ENCODE peak calls at places on chromosomes 4 and X, in nine cellular contexts. R is neural progenitor cell, M is IMR-90, Z is DND-41, Y is GM23248, P is neuronal stem cell, O is astrocyte, I is K562, S is NT2/D1. E is an unnamed sample.
A peak's percentile ranks its signal among the peaks of the same experiment; 100 is the strongest.

GRCh38 chrX:28408017-28408723 is 179.1 kb upstream of the IL1RAPL1 start:
- DNase-seq in R (no peak), M (no peak), P (no peak), Z (no peak), Y (no peak), O (no peak), S (no peak), I (no peak), E (no peak)

GRCh38 chr4:128528177-128528576 is 240.6 kb upstream of the PGRMC2 start:
- DNase-seq in M (no peak), Z (no peak), I (no peak), O (no peak), Y (peak; percentile 13), S (no peak), P (no peak), R (no peak), E (peak; percentile 15)

GRCh38 chr4:52572936-52573485 is 86.1 kb downstream of the USP46 start:
- DNase-seq in P (no peak), I (no peak), R (no peak), Z (no peak), O (peak; percentile 85), S (no peak), Y (peak; percentile 80), M (peak; percentile 90), E (peak; percentile 66)

GRCh38 chr4:89109841-89110540 is 1.3 kb upstream of the TIGD2 start:
- DNase-seq in P (no peak), I (no peak), Z (no peak), S (no peak), R (peak; percentile 12), O (no peak), M (no peak), Y (peak; percentile 12), E (peak; percentile 54)

GRCh38 chr4:3308691-3309090 is 15.9 kb downstream of the RGS12 start:
- DNase-seq in Y (no peak), O (no peak), Z (no peak), M (no peak), R (no peak), S (no peak), I (no peak), P (no peak), E (no peak)

GRCh38 chr4:124203613-124204284 is 508.8 kb downstream of the ANKRD50 start:
- DNase-seq in Y (peak; percentile 61), I (no peak), M (peak; percentile 85), Z (no peak), O (peak; percentile 92), P (no peak), R (no peak), S (no peak), E (no peak)

GRCh38 chr4:183610033-183610432 is 49.0 kb downstream of the RWDD4 start:
- DNase-seq in M (peak; percentile 35), O (peak; percentile 22), Z (no peak), Y (no peak), P (no peak), I (peak; percentile 52), R (no peak), S (no peak), E (no peak)

GRCh38 chr4:176638992-176639391 is 153.7 kb downstream of the VEGFC start:
- DNase-seq in Y (peak; percentile 52), O (no peak), P (no peak), S (no peak), Z (no peak), M (peak; percentile 23), I (no peak), R (no peak), E (no peak)

GRCh38 chr4:14646831-14647230 is 355.4 kb upstream of the CPEB2 start:
- DNase-seq in O (peak; percentile 40), S (no peak), I (no peak), P (no peak), Y (no peak), M (no peak), Z (no peak), R (no peak), E (no peak)

GRCh38 chrX:154308108-154308946 is 12.7 kb downstream of the TKTL1 start:
- DNase-seq in Z (peak; percentile 77), R (peak; percentile 67), Y (peak; percentile 40), I (peak; percentile 78), O (no peak), M (peak; percentile 10), P (peak; percentile 36), S (peak; percentile 39), E (peak; percentile 60)

GRCh38 chrX:22081475-22082092 is 49.5 kb downstream of the PHEX start:
- DNase-seq in O (peak; percentile 16), S (peak; percentile 43), Z (peak; percentile 11), M (peak; percentile 63), R (peak; percentile 67), Y (peak; percentile 67), P (peak; percentile 33), I (peak; percentile 62), E (peak; percentile 72)

GRCh38 chrX:67564475-67564874 is 20.7 kb downstream of the AR start:
- DNase-seq in R (no peak), Z (no peak), M (no peak), O (no peak), I (no peak), P (no peak), S (no peak), Y (no peak), E (no peak)

GRCh38 chrX:150036641-150037040 is 98.3 kb upstream of the EOLA2 start:
- DNase-seq in I (no peak), S (no peak), M (no peak), R (no peak), Z (no peak), P (no peak), Y (no peak), O (no peak), E (no peak)

GRCh38 chrX:70062961-70063550 is 799 bp downstream of the OTUD6A start:
- DNase-seq in O (no peak), Z (no peak), Y (no peak), R (no peak), I (no peak), S (no peak), M (no peak), P (no peak), E (no peak)

GRCh38 chrX:139086243-139086642 is 374.7 kb upstream of the FGF13 start:
- DNase-seq in Y (peak; percentile 39), O (no peak), M (no peak), Z (no peak), S (no peak), R (no peak), I (no peak), P (no peak), E (no peak)

GRCh38 chr4:125420499-125420898 is 105.7 kb downstream of the FAT4 start:
- DNase-seq in I (no peak), Y (no peak), S (no peak), M (no peak), P (no peak), Z (no peak), O (peak; percentile 39), R (no peak), E (no peak)

GRCh38 chr4:74117024-74117534 is 18.1 kb upstream of the CXCL2 start:
- DNase-seq in O (peak; percentile 97), P (no peak), Y (peak; percentile 98), M (peak; percentile 98), Z (no peak), R (no peak), S (peak; percentile 36), I (peak; percentile 60), E (peak; percentile 91)

GRCh38 chrX:133350751-133351150 is 64.5 kb downstream of the GPC4 start:
- DNase-seq in R (no peak), O (no peak), M (no peak), Y (peak; percentile 17), P (no peak), Z (no peak), S (no peak), I (no peak), E (peak; percentile 83)

GRCh38 chr4:54449999-54450398 is 207.8 kb upstream of the KIT start:
- DNase-seq in S (no peak), I (peak; percentile 7), O (no peak), R (no peak), M (no peak), Z (no peak), Y (no peak), P (no peak), E (no peak)

GRCh38 chr4:87804871-87805270 is 5.5 kb downstream of the IBSP start:
- DNase-seq in I (no peak), P (no peak), O (no peak), M (no peak), R (no peak), S (no peak), Y (no peak), Z (no peak), E (no peak)
- H3K4me1 ChIP-seq in I (no peaks in the 10 kb centered on the region), P (no peaks in the 10 kb centered on the region), O (peaks cover 5% of the 10 kb centered on the region), M (no peaks in the 10 kb centered on the region), R (no peaks in the 10 kb centered on the region), S (no peaks in the 10 kb centered on the region), Y (peaks cover 28% of the 10 kb centered on the region), Z (no peaks in the 10 kb centered on the region), E (peaks cover 24% of the 10 kb centered on the region)

GRCh38 chr4:140497776-140498636 is at the start of gene MGAT4D:
- DNase-seq in M (no peak), R (peak; percentile 82), P (peak; percentile 32), O (no peak), Z (no peak), Y (peak; percentile 27), I (no peak), S (no peak), E (peak; percentile 14)
- H3K9ac ChIP-seq in M (no peak within 1 kb of the TSS), R (no peak within 1 kb of the TSS), P (peak within 1 kb of the TSS; percentile 13), O (no peak within 1 kb of the TSS), Z (no peak within 1 kb of the TSS), Y (no peak within 1 kb of the TSS), I (no peak within 1 kb of the TSS), S (no peak within 1 kb of the TSS), E (no peak within 1 kb of the TSS)

DNA sequence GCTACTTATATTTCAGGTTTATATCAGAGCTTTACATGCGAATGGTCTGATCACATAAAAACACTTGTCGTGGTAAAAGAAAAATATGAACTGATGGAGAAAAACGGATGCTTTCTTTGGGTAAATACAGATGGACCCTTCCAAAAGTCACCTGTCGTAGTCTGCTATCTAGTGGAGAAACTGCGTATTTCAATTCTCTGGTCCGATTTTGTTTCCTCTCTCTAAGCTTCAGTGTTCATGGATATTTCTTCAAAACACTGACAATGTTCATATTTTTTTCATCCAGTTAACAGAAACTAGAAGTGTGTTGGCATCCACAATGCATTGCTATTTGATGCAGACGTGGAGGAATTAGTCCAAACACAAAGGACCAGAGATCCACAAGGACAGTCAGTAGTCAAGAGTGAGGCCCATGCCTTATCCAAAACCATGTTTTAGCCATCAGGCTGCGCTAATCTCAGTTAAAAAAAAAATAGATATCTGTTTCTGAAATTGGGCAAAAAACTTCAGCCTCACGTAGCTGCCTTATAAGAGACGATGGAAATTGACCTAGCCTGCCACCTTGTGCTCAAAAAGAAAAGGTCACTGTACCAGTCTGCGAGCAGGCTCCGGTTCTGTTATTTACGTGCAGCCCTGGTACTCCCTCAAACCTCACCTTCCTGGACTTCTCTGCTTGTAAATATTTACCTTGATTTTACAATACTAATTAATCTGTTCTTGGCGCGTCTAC is 16.0 kb downstream of the MEPE start:
- DNase-seq in Y (peak; percentile 84), R (peak; percentile 71), O (peak; percentile 37), I (peak; percentile 59), P (peak; percentile 37), Z (peak; percentile 33), S (no peak), M (peak; percentile 56), E (peak; percentile 79)
- H3K4me3 ChIP-seq in Y (peak overlapping the region; percentile 56), R (peak overlapping the region; percentile 48), O (peak overlapping the region; percentile 5), I (no peak overlapping the region), P (no peak overlapping the region), Z (no peak overlapping the region), S (no peak overlapping the region), M (no peak overlapping the region), E (peak overlapping the region; percentile 59)

DNA sequence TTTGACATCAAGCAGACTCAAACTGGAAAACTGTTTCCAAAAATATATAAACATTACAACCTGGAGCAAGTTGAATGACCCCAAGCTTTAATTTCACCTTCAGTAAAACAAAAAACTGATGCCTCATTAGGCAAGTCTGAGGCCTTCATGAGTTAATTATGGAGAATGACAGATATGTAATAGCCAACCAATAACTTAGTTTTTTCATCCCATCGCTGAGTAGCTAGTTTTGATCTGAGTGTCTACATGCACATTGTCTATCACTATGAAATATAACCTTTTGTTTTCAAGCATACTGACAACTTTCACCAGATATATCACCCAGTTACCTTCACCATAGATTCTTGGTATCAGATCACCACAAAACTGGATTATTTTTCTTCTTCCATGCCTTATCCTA is 16.4 kb downstream of the PRKG2 start:
- DNase-seq in I (no peak), S (no peak), P (no peak), M (no peak), R (no peak), Y (no peak), O (no peak), Z (no peak), E (no peak)
- H3K4me1 ChIP-seq in I (no peaks in the 10 kb centered on the region), S (no peaks in the 10 kb centered on the region), P (no peaks in the 10 kb centered on the region), M (peaks cover 3% of the 10 kb centered on the region), R (peaks cover 9% of the 10 kb centered on the region), Y (peaks cover 27% of the 10 kb centered on the region), O (no peaks in the 10 kb centered on the region), Z (no peaks in the 10 kb centered on the region), E (no peaks in the 10 kb centered on the region)

E was measured in adipocyte.